ENCODE peak calls at places on chromosomes 4 and X, in four cellular contexts. One of them, this sample, is unnamed.

GRCh38 chr4:152634110-152634760 is 45.6 kb downstream of the TMEM154 start:
- DNase-seq in K562: no peak
- DNase-seq in GM12878: no peak
- DNase-seq in HepG2: peak
- DNase-seq in this sample: no peak

GRCh38 chr4:44869985-44870384 is 143.6 kb upstream of the GNPDA2 start:
- DNase-seq in K562: no peak
- DNase-seq in HepG2: no peak
- DNase-seq in GM12878: no peak
- DNase-seq in this sample: no peak

GRCh38 chrX:22378296-22378695 is 105.6 kb downstream of the CBLL2 start:
- DNase-seq in HepG2: no peak
- DNase-seq in K562: no peak
- DNase-seq in GM12878: no peak
- DNase-seq in this sample: no peak

GRCh38 chr4:99946346-99947189 is at the start of gene DNAJB14:
- DNase-seq in HepG2: peak
- DNase-seq in GM12878: no peak
- DNase-seq in K562: peak
- DNase-seq in this sample: peak

GRCh38 chr4:186685744-186686143 is 37.9 kb downstream of the FAT1 start:
- DNase-seq in K562: no peak
- DNase-seq in GM12878: no peak
- DNase-seq in HepG2: peak
- DNase-seq in this sample: no peak

GRCh38 chr4:138751290-138751689 is 264.3 kb upstream of the NOCT start:
- DNase-seq in K562: no peak
- DNase-seq in HepG2: no peak
- DNase-seq in GM12878: no peak
- DNase-seq in this sample: no peak

GRCh38 chrX:133085785-133086184 is 11.1 kb downstream of the USP26 start:
- DNase-seq in GM12878: no peak
- DNase-seq in HepG2: no peak
- DNase-seq in K562: no peak
- DNase-seq in this sample: no peak

GRCh38 chr4:16224669-16225068 is 1.6 kb downstream of the TAPT1 start:
- DNase-seq in K562: no peak
- DNase-seq in HepG2: no peak
- DNase-seq in GM12878: no peak
- DNase-seq in this sample: no peak

GRCh38 chr4:5887011-5887360 is 5.9 kb downstream of the CRMP1 start:
- DNase-seq in K562: no peak
- DNase-seq in GM12878: no peak
- DNase-seq in HepG2: no peak
- DNase-seq in this sample: no peak

GRCh38 chr4:3417448-3417847 is 24.3 kb upstream of the HGFAC start:
- DNase-seq in K562: no peak
- DNase-seq in HepG2: no peak
- DNase-seq in GM12878: no peak
- DNase-seq in this sample: no peak

GRCh38 chr4:125727931-125728330 is 413.2 kb downstream of the FAT4 start:
- DNase-seq in HepG2: no peak
- DNase-seq in GM12878: no peak
- DNase-seq in K562: no peak
- DNase-seq in this sample: no peak

GRCh38 chr4:125732682-125733081 is 417.9 kb downstream of the FAT4 start:
- DNase-seq in GM12878: no peak
- DNase-seq in HepG2: no peak
- DNase-seq in K562: no peak
- DNase-seq in this sample: no peak

GRCh38 chr4:125726121-125726520 is 411.4 kb downstream of the FAT4 start:
- DNase-seq in GM12878: no peak
- DNase-seq in K562: no peak
- DNase-seq in HepG2: no peak
- DNase-seq in this sample: no peak

GRCh38 chr4:125734504-125734903 is 419.7 kb downstream of the FAT4 start:
- DNase-seq in GM12878: no peak
- DNase-seq in K562: no peak
- DNase-seq in HepG2: no peak
- DNase-seq in this sample: no peak

DNA sequence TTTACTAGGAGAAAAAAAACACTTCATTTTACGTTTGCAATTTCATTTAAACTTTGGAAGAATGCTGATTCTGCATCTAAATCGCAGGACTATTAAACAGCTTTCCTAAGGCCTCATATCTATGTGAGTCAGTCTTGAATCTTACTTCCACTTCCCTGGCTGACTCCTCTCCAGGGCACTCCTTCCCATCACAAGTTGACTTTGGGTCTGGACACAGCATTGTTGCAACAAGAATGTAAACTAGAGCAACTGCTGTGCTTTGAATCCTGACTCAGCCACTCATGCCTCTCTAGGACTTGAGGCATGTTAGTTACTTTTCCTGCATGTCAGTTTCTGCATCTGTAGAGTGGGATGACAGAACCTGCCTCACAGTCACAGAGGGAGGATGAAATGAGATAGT is 413.8 kb downstream of the FAT4 start:
- DNase-seq in K562: no peak
- DNase-seq in HepG2: no peak
- DNase-seq in GM12878: no peak
- DNase-seq in this sample: no peak
- TF ChIP-seq ETV6 in K562: no peak
- TF ChIP-seq ETV6 in HepG2: no peak
- TF ChIP-seq ETV6 in GM12878: no peak
- TF ChIP-seq ETV6 in this sample: no peak

DNA sequence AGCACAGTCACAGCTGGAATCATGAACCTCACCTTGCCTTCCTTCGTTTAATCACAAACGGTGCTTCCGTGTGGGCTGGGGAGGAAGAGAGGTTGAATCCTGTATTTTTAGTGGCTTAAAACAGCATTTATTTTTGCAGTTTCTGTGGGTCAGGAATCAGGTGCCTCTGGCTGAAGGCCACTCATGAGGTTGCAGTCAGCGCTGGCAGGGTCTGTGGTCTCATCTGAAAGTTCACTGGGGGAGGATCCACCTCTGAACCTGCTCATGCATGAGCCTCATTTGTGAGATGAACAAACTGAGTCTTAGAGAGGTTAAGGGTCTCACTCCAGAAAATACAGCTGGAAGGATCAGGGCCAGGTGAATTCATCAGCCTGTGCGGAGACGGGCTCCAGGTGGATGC is 17.1 kb upstream of the ABLIM2 start:
- DNase-seq in HepG2: no peak
- DNase-seq in GM12878: no peak
- DNase-seq in K562: no peak
- DNase-seq in this sample: no peak
- TF ChIP-seq ETV6 in HepG2: no peak
- TF ChIP-seq ETV6 in GM12878: no peak
- TF ChIP-seq ETV6 in K562: no peak
- TF ChIP-seq ETV6 in this sample: no peak

DNA sequence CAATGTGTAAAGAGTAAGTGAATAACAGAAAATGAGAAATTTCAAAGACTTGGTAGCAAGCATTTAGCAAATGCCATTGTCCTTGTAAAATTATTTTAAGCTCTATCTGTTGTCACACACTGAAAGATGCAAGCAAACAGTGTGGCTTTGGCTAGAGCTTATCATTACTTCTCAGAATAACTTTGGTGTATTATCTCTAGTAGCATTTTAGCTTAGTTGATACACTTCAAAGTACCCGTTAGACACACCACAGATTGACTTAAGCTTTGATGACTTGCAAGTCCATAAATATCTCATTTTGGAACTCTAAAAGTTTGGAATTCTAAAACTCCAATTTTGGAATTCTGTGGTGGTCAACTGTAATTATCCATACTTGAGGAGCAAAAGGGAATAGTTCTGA is 98.6 kb downstream of the PDLIM5 start:
- DNase-seq in GM12878: no peak
- DNase-seq in HepG2: no peak
- DNase-seq in K562: peak
- DNase-seq in this sample: no peak
- TF ChIP-seq ETV6 in GM12878: no peak
- TF ChIP-seq ETV6 in HepG2: no peak
- TF ChIP-seq ETV6 in K562: no peak
- TF ChIP-seq ETV6 in this sample: no peak

DNA sequence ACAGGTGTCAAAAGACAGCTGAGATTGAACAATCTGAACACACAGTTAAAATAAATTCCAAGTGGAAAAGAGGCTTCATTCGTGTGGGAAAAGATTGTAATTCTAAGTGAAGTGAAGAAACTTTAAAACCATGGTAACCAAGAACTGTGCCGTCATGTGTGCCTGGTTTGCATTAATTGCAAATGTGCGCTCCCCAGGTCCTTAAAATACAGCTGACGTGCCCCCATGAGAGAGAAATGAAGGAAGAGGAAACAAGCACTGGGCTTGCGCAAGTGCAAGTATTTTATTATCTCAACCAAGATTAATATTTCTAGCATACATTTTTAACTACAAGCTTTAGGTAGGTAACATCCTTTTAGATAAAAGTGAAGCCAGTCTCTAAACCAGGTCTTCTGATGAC is 92.5 kb downstream of the PARM1 start:
- DNase-seq in K562: no peak
- DNase-seq in GM12878: no peak
- DNase-seq in HepG2: no peak
- DNase-seq in this sample: no peak
- TF ChIP-seq ETV6 in K562: no peak
- TF ChIP-seq ETV6 in GM12878: no peak
- TF ChIP-seq ETV6 in HepG2: no peak
- TF ChIP-seq ETV6 in this sample: no peak

GRCh38 chrX:49877397-49878101 is 1.7 kb upstream of the USP27X start:
- DNase-seq in K562: no peak
- DNase-seq in GM12878: no peak
- DNase-seq in HepG2: peak
- DNase-seq in this sample: no peak

GRCh38 chrX:49878128-49878833 is 1.0 kb upstream of the USP27X start:
- DNase-seq in GM12878: no peak
- DNase-seq in K562: peak
- DNase-seq in HepG2: no peak
- DNase-seq in this sample: no peak

GRCh38 chrX:49879656-49880277 is 483 bp downstream of the USP27X start:
- DNase-seq in GM12878: no peak
- DNase-seq in K562: no peak
- DNase-seq in HepG2: no peak
- DNase-seq in this sample: no peak

GRCh38 chrX:49878834-49879655 is at the start of gene USP27X:
- DNase-seq in K562: peak
- DNase-seq in GM12878: peak
- DNase-seq in HepG2: peak
- DNase-seq in this sample: peak

DNA sequence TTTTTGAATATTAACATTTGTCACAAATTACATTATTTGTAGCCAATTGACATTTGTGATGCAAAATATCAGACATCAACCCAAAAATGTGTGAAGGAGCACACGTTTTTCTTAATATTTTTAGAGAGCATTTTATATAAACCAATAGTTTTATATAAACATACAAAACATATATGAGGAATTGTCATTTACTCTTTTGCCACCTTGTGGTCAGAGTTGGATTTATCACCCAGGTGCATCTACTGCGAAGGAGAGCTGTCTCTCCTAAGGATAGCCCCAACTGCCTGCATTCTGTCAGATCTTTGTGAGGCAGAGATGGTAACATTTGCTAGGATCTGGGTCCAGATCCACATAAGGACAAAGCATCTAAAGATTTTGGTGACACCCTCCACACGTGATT is 2.5 kb upstream of the USP27X start:
- DNase-seq in GM12878: no peak
- DNase-seq in HepG2: peak
- DNase-seq in K562: peak
- DNase-seq in this sample: no peak
- TF ChIP-seq ETV6 in GM12878: no peak
- TF ChIP-seq ETV6 in HepG2: no peak
- TF ChIP-seq ETV6 in K562: no peak
- TF ChIP-seq ETV6 in this sample: no peak

DNA sequence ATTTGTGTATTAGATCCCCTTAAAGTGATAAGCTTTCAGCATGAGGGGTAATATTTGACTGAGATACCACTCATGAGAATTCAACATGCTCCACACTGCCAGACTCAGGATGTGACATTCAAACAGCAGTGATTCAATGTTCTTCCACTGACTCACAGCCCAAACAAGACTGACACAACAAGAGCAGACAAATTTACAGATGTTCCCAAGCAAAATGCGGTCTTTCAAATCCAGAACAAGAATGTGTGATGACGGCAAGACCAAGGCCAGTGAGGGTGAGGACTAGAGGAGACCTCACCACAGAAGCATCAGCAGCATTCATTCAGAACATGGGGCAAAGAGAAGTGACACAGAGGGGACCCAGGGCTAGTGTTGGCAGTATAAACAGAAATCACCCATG is 99.3 kb upstream of the GRIA3 start:
- DNase-seq in GM12878: no peak
- DNase-seq in K562: no peak
- DNase-seq in HepG2: peak
- DNase-seq in this sample: no peak
- TF ChIP-seq ETV6 in GM12878: no peak
- TF ChIP-seq ETV6 in K562: no peak
- TF ChIP-seq ETV6 in HepG2: no peak
- TF ChIP-seq ETV6 in this sample: no peak

DNA sequence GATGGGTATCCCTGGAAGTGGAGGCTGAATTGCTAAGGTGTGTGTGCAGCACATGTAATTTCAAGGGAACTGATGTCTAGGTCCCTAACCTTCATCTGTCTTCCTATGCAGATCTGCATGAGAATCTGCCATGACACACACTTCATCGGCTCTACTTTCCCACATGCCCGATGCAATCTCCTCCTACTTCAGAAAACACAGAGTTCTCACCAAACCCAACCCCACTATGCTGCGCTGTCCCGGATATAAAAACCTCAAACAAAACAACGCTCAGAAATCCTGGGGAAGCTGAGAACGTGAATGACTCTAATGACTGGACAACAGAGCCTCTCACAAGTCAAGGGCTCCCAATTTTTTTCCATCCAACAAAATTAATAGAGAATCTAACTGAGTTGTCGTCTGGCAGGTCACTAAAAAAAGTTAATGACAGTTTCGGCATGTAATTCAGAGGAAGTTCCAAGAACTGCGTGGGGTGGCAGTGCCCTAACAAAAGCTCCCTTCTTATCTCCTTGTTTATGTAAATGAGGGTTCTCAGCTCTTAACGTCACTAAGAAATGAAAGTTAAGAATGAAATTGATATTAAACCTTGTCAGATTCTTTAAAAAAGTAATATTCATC is 39.0 kb downstream of the STX18 start:
- DNase-seq in HepG2: no peak
- DNase-seq in GM12878: no peak
- DNase-seq in K562: peak
- DNase-seq in this sample: no peak
- TF ChIP-seq ETV6 in HepG2: no peak
- TF ChIP-seq ETV6 in GM12878: no peak
- TF ChIP-seq ETV6 in K562: no peak
- TF ChIP-seq ETV6 in this sample: no peak

This sample was measured in WTC11.